ENCODE peak calls at places on chromosomes 6 and 20, in seven cellular contexts. X, Q, E, V, P, H and F are unnamed samples.

GRCh38 chr6:30557683-30557981 is 537 bp downstream of the PRR3 start:
- DNase-seq in Q (no peak), X (no peak), E (no peak), V (no peak), H (no peak), P (no peak), F (no peak)

GRCh38 chr6:98847767-98848538 is 13.6 kb downstream of the POU3F2 start:
- DNase-seq in H (no peak), Q (no peak), E (no peak), X (no peak), P (no peak), V (no peak), F (no peak)

GRCh38 chr20:10282930-10283556 is 64.4 kb downstream of the SNAP25 start:
- DNase-seq in Q (peak; percentile 50), V (no peak), E (peak; percentile 1), X (no peak), H (peak; percentile 59), P (peak; percentile 39), F (no peak)

GRCh38 chr6:17390276-17390675 is 3.1 kb upstream of the CAP2 start:
- DNase-seq in Q (no peak), V (no peak), E (peak; percentile 60), X (no peak), H (no peak), P (no peak), F (no peak)

GRCh38 chr6:40512340-40512739 is 74.8 kb downstream of the LRFN2 start:
- DNase-seq in X (no peak), E (no peak), P (no peak), V (no peak), Q (no peak), H (no peak), F (no peak)

GRCh38 chr20:19943021-19943659 is 74.0 kb upstream of the NAA20 start:
- DNase-seq in X (no peak), E (peak; percentile 16), V (no peak), Q (no peak), P (no peak), H (no peak), F (no peak)

GRCh38 chr6:110646419-110646698 is 168.9 kb downstream of the CDK19 start:
- DNase-seq in P (no peak), V (no peak), Q (no peak), X (no peak), H (no peak), E (no peak), F (no peak)

GRCh38 chr6:74606488-74607135 is 599.2 kb downstream of the COL12A1 start:
- DNase-seq in H (peak; percentile 96), X (peak; percentile 17), E (peak; percentile 85), Q (peak; percentile 94), V (peak; percentile 59), P (peak; percentile 94), F (no peak)

GRCh38 chr6:34730006-34730405 is 27.3 kb upstream of the SNRPC start:
- DNase-seq in X (no peak), V (no peak), H (no peak), E (no peak), Q (no peak), P (no peak), F (no peak)

GRCh38 chr6:33407132-33407718 is 3.6 kb upstream of the PHF1 start:
- DNase-seq in X (no peak), E (no peak), Q (peak; percentile 79), V (no peak), P (peak; percentile 75), H (peak; percentile 69), F (no peak)

GRCh38 chr20:61823242-61823641 is 242.4 kb downstream of the TAF4 start:
- DNase-seq in V (no peak), E (no peak), X (no peak), P (no peak), Q (no peak), H (no peak), F (no peak)

GRCh38 chr6:11828185-11828897 is 49.7 kb upstream of the ADTRP start:
- DNase-seq in Q (no peak), H (peak; percentile 11), V (no peak), P (no peak), E (no peak), X (no peak), F (no peak)

GRCh38 chr6:132400641-132401119 is 595 bp downstream of the MOXD1 start:
- DNase-seq in E (no peak), V (no peak), H (no peak), P (peak; percentile 23), X (no peak), Q (peak; percentile 64), F (peak; percentile 9)

GRCh38 chr20:44650777-44651493 is 564 bp downstream of the ADA start:
- DNase-seq in E (no peak), P (peak; percentile 24), Q (peak; percentile 18), X (no peak), H (no peak), V (no peak), F (no peak)

GRCh38 chr6:121485359-121485809 is 49.9 kb downstream of the GJA1 start:
- DNase-seq in Q (peak; percentile 29), V (no peak), H (peak; percentile 14), X (no peak), E (peak; percentile 73), P (peak; percentile 65), F (peak; percentile 1)

GRCh38 chr20:10837901-10838300 is 164.1 kb upstream of the JAG1 start:
- DNase-seq in P (no peak), V (no peak), X (no peak), H (no peak), Q (no peak), E (no peak), F (no peak)

GRCh38 chr6:109672827-109673226 is 18.2 kb downstream of the AK9 start:
- DNase-seq in X (no peak), Q (no peak), H (no peak), V (no peak), E (no peak), P (no peak), F (no peak)

GRCh38 chr20:19726126-19726525 is 31.9 kb upstream of the RIN2 start:
- DNase-seq in Q (peak; percentile 60), H (peak; percentile 34), E (peak; percentile 35), X (no peak), V (no peak), P (no peak), F (no peak)

GRCh38 chr6:158666637-158667359 is 16.9 kb downstream of the SYTL3 start:
- DNase-seq in E (no peak), P (peak; percentile 88), V (peak; percentile 95), Q (peak; percentile 60), X (no peak), H (peak; percentile 71), F (no peak)
- H3K4me2 ChIP-seq in E (no peak overlapping the region), P (no peak overlapping the region), V (peak overlapping the region; percentile 86), Q (no peak overlapping the region), X (no peak overlapping the region), H (no peak overlapping the region), F (no peak overlapping the region)

GRCh38 chr6:44042261-44043035 is 84.8 kb downstream of the MRPL14 start:
- DNase-seq in X (no peak), V (no peak), Q (no peak), P (no peak), H (no peak), E (no peak), F (no peak)

GRCh38 chr6:44039839-44040350 is 87.4 kb downstream of the MRPL14 start:
- DNase-seq in V (no peak), P (no peak), E (no peak), X (no peak), H (no peak), Q (no peak), F (no peak)

GRCh38 chr6:44043036-44043478 is 84.2 kb downstream of the MRPL14 start:
- DNase-seq in H (peak; percentile 49), E (peak; percentile 58), Q (peak; percentile 56), V (peak; percentile 97), P (peak; percentile 51), X (no peak), F (no peak)

GRCh38 chr6:44040786-44041185 is 86.5 kb downstream of the MRPL14 start:
- DNase-seq in H (no peak), P (no peak), Q (no peak), E (no peak), X (no peak), V (no peak), F (no peak)

DNA sequence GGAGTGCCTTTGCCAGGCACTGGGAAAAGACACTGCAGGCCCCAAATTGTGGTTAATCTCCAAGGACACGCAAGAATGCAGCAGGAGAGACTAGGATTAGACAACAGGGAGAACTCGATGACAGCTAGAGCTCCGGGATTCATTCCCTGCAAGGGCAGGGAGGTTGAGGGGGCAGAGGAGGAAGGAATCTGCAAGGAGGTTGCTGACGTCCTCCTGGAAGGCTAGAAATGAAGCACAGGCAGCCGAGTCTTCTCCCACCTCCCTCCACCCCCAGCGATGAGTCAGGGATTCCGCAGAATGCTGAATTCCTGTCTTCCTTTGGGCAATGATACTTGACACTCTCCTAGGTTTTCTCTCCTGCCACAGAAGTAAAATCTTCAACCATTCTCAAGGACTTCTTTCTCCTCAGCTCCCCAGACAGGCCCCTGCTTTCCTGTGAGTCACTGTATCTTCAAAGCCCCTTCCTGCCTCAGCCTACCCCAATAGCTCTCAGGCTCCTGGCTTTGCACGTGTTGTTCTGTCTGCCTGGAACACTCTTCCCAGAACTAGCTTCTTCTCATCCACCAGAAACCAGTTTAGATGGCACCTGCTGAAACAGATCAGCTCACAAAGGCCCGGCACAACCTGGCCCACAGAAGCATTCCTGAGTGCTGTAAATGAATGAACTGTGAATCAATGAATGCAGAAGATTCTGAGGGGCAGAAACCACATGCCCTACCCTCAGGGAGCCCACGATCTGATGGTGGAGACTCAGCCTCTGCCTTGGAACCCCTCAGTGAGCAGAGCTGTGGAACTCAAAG is 85.6 kb downstream of the MRPL14 start:
- DNase-seq in E (peak; percentile 96), P (peak; percentile 99), X (peak; percentile 57), Q (peak; percentile 98), V (peak; percentile 94), H (peak; percentile 99), F (peak; percentile 15)
- H3K4me3 ChIP-seq in E (no peak overlapping the region), P (no peak overlapping the region), X (no peak overlapping the region), Q (no peak overlapping the region), V (peak overlapping the region; percentile 49), H (no peak overlapping the region), F (no peak overlapping the region)

DNA sequence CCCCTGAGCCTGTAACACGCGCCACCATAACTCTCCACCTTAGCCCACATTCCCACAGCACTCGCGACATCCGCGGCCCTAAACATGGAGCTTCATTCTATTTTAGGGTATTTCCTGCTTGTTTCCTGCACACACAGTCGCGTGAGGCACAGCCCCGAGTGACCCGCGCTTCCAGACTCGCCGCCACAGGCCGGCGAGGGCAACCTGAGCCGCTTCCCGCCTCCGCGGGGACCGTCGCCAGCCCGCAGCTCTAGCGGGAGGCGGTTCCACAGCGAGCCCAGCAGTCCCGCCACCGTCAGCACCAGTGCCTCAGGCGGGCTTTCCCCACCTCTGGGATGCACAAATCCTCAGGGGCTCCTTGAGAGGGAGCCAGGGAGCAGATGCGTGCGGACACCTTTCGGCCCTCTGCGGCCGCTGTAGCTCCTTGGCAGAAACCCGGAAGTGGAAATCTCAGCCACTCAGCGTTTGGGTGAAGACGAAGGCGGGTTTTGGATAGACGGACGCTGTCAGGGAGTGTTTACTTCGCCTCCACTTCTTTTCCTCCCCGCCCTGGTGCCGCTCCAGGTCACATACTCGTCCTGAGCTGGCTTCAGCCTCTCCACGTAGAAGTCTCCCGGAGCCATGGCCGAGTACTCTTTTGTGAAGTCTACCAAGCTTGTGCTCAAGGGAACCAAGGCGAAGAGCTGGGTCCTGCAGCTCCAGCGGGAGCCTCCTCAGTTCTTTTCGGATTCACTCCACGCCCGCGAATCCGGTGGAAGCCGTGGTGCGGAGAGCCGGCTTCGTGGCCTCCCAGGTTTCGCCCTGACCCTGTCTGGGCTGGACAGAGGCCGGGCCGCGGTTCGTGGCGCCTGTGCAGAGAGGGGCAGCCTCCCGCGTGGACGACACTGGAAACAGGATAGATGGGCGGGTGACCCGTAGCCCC is 2177.4 kb upstream of the DEFB115 start:
- DNase-seq in E (no peak), Q (peak; percentile 50), H (no peak), X (peak; percentile 60), V (peak; percentile 76), P (no peak), F (no peak)
- H3K4me2 ChIP-seq in E (peak overlapping the region; percentile 49), Q (peak overlapping the region; percentile 9), H (no peak overlapping the region), X (peak overlapping the region; percentile 71), V (peak overlapping the region; percentile 57), P (no peak overlapping the region), F (no peak overlapping the region)

GRCh38 chr6:166050559-166050958 is 117.1 kb downstream of the TBXT start:
- DNase-seq in P (no peak), X (no peak), H (no peak), Q (no peak), V (no peak), E (no peak), F (no peak)
- H3K4me3 ChIP-seq in P (no peak overlapping the region), X (no peak overlapping the region), H (no peak overlapping the region), Q (no peak overlapping the region), V (no peak overlapping the region), E (no peak overlapping the region), F (no peak overlapping the region)